ENCODE peak calls at places on chromosomes 7 and 10, in nine cellular contexts. N is head of caudate nucleus; R is AG10803; B is stimulated activated naive CD8-positive, alpha-beta T cell treated with anti-CD3 and anti-CD28 coated beads, Interleukin-15, Interleukin-2, amounts not matched to agents 100 U/mL and 50 U/mL, for 24 hours; Z is A172; H is adrenal gland; F is activated CD8-positive, alpha-beta memory T cell treated with anti-CD3 and anti-CD28 coated beads for 1 hour; O is right lobe of liver; Y is GM19239. E is an unnamed sample.

GRCh38 chr7:84640637-84641036 is 446.0 kb upstream of the SEMA3A start:
- DNase-seq in Y (no peak), B (no peak), O (no peak), F (no peak), N (no peak), H (no peak), R (no peak), Z (no peak), E (no peak)

GRCh38 chr7:73451780-73452398 is 18.3 kb downstream of the FZD9 start:
- DNase-seq in O (no peak), H (no peak), R (peak; percentile 59), F (no peak), Y (peak; percentile 48), N (peak; percentile 43), Z (peak; percentile 74), B (no peak), E (peak; percentile 86)

GRCh38 chr7:13800694-13801448 is 188.6 kb downstream of the ETV1 start:
- DNase-seq in Z (peak; percentile 83), F (no peak), H (no peak), R (peak; percentile 71), B (no peak), O (no peak), N (no peak), Y (no peak), E (peak; percentile 52)

GRCh38 chr7:71829499-71829898 is 582.6 kb downstream of the CALN1 start:
- DNase-seq in R (no peak), N (no peak), B (no peak), O (no peak), Z (no peak), H (no peak), F (no peak), Y (no peak), E (no peak)

GRCh38 chr10:15724683-15725082 is 5.0 kb upstream of the ITGA8 start:
- DNase-seq in N (no peak), R (no peak), H (no peak), B (no peak), O (no peak), Y (no peak), Z (no peak), F (no peak), E (no peak)

GRCh38 chr10:13984647-13985155 is 346.0 kb downstream of the FRMD4A start:
- DNase-seq in R (peak; percentile 94), H (no peak), N (no peak), B (no peak), Y (no peak), F (no peak), O (no peak), Z (peak; percentile 98), E (no peak)

GRCh38 chr7:87564290-87564963 is 36.3 kb downstream of the ABCB1 start:
- DNase-seq in Y (no peak), H (peak; percentile 20), Z (peak; percentile 43), N (peak; percentile 12), R (no peak), O (peak; percentile 34), F (peak; percentile 2), B (peak; percentile 23), E (no peak)

GRCh38 chr7:30764030-30764991 is 6.9 kb upstream of the MINDY4 start:
- DNase-seq in R (peak; percentile 85), B (no peak), Z (no peak), Y (no peak), H (peak; percentile 61), N (no peak), O (no peak), F (no peak), E (no peak)

GRCh38 chr10:28558186-28558585 is 25.3 kb downstream of the WAC start:
- DNase-seq in Y (no peak), R (no peak), B (no peak), O (no peak), F (no peak), N (no peak), H (no peak), Z (no peak), E (no peak)

GRCh38 chr10:102352066-102352715 is 43.3 kb upstream of the NFKB2 start:
- DNase-seq in Z (peak; percentile 60), F (peak; percentile 54), N (peak; percentile 74), R (peak; percentile 49), O (peak; percentile 47), Y (peak; percentile 64), B (peak; percentile 82), H (peak; percentile 50), E (peak; percentile 59)

GRCh38 chr7:113804475-113805130 is 114.2 kb downstream of the PPP1R3A start:
- DNase-seq in B (no peak), H (no peak), O (no peak), N (no peak), Y (no peak), R (no peak), F (no peak), Z (no peak), E (no peak)

GRCh38 chr10:33571616-33572015 is 237.1 kb upstream of the NRP1 start:
- DNase-seq in Z (peak; percentile 57), O (no peak), B (no peak), F (no peak), Y (no peak), H (no peak), N (no peak), R (no peak), E (no peak)

GRCh38 chr7:27112960-27113949 is 10.8 kb upstream of the HOXA2 start:
- DNase-seq in N (no peak), Z (peak; percentile 81), Y (no peak), H (peak; percentile 85), B (no peak), O (peak; percentile 69), R (no peak), F (no peak), E (no peak)

GRCh38 chr10:48439031-48439430 is 132.6 kb downstream of the MAPK8 start:
- DNase-seq in F (no peak), Y (no peak), N (no peak), R (peak; percentile 80), B (no peak), H (no peak), Z (peak; percentile 55), O (no peak), E (no peak)

GRCh38 chr10:7787150-7787856 is 490 bp downstream of the KIN start:
- DNase-seq in H (no peak), Y (peak; percentile 4), Z (no peak), O (no peak), R (peak; percentile 17), F (no peak), N (no peak), B (peak; percentile 19), E (no peak)

GRCh38 chr7:129779602-129780256 is 168.2 kb downstream of the NRF1 start:
- DNase-seq in F (no peak), N (no peak), B (peak; percentile 41), Z (peak; percentile 15), H (no peak), Y (no peak), O (peak; percentile 31), R (no peak), E (no peak)

GRCh38 chr10:77613476-77614130 is 24.0 kb downstream of the KCNMA1 start:
- DNase-seq in B (no peak), R (no peak), H (no peak), O (no peak), F (no peak), Y (no peak), N (no peak), Z (no peak), E (no peak)

GRCh38 chr7:107725138-107725740 is 18.7 kb upstream of the CBLL1 start:
- DNase-seq in Y (peak; percentile 50), N (peak; percentile 60), F (peak; percentile 8), R (peak; percentile 65), B (peak; percentile 48), Z (peak; percentile 66), O (no peak), H (peak; percentile 17), E (peak; percentile 72)

GRCh38 chr7:42082144-42082543 is 154.9 kb downstream of the GLI3 start:
- DNase-seq in R (peak; percentile 66), Y (no peak), F (no peak), N (peak; percentile 60), Z (peak; percentile 47), O (no peak), B (no peak), H (peak; percentile 26), E (no peak)

GRCh38 chr7:107967420-107967819 is 35.5 kb downstream of the LAMB1 start:
- DNase-seq in Y (no peak), B (no peak), O (no peak), F (no peak), R (no peak), H (no peak), N (no peak), Z (no peak), E (no peak)

GRCh38 chr7:2785071-2785500 is 59.0 kb downstream of the GNA12 start:
- DNase-seq in N (no peak), R (no peak), H (no peak), Y (no peak), O (no peak), Z (peak; percentile 42), F (no peak), B (no peak), E (no peak)

GRCh38 chr7:7104314-7104698 is 78.0 kb upstream of the C1GALT1 start:
- DNase-seq in Y (no peak), N (no peak), R (no peak), B (no peak), Z (no peak), F (no peak), O (no peak), H (no peak), E (no peak)

GRCh38 chr7:40810274-40810673 is 675.5 kb downstream of the SUGCT start:
- DNase-seq in R (peak; percentile 82), O (no peak), Z (no peak), B (no peak), F (no peak), H (no peak), N (no peak), Y (no peak), E (no peak)

GRCh38 chr10:18312385-18313145 is 172.3 kb downstream of the CACNB2 start:
- DNase-seq in B (no peak), H (peak; percentile 55), R (peak; percentile 38), F (no peak), O (no peak), N (no peak), Y (peak; percentile 10), Z (peak; percentile 60), E (peak; percentile 45)

GRCh38 chr7:9231683-9232082 is 798.3 kb downstream of the NXPH1 start:
- DNase-seq in H (no peak), Y (no peak), F (no peak), O (no peak), R (no peak), B (no peak), N (no peak), Z (no peak), E (peak; percentile 2)

GRCh38 chr7:24956021-24956420 is 24.0 kb downstream of the OSBPL3 start:
- DNase-seq in B (no peak), R (peak; percentile 32), F (no peak), H (no peak), Y (no peak), N (no peak), O (no peak), Z (no peak), E (no peak)

GRCh38 chr10:106566871-106567270 is 597.6 kb downstream of the SORCS1 start:
- DNase-seq in F (no peak), B (no peak), Z (peak; percentile 42), O (no peak), H (no peak), N (peak; percentile 41), R (peak; percentile 35), Y (no peak), E (peak; percentile 77)

GRCh38 chr10:24097771-24098207 is 111.1 kb upstream of the KIAA1217 start:
- DNase-seq in N (no peak), O (no peak), R (no peak), H (no peak), Z (no peak), F (no peak), Y (no peak), B (no peak), E (no peak)

GRCh38 chr7:149803551-149804074 is 30.2 kb upstream of the ZNF467 start:
- DNase-seq in F (no peak), R (no peak), H (no peak), Y (no peak), N (no peak), B (no peak), Z (no peak), O (no peak), E (no peak)

GRCh38 chr7:136857573-136857972 is 10.9 kb upstream of the CHRM2 start:
- DNase-seq in H (no peak), B (no peak), N (no peak), O (no peak), R (peak; percentile 11), F (no peak), Y (no peak), Z (peak; percentile 46), E (no peak)

E was measured in Ammon's horn.